ENCODE peak calls at places on chromosome 21, in six cellular contexts. U is heart left ventricle; M is fibroblast of the aortic adventitia; Z is cardiac fibroblast; G is CD8-positive, alpha-beta T cell; Q is nephron progenitor cell. R is an unnamed sample.

GRCh38 chr21:15967661-15968060 is 237.9 kb downstream of the USP25 start:
- DNase-seq in M (no peak), Z (peak; percentile 7), G (no peak), Q (no peak), U (no peak), R (no peak)

GRCh38 chr21:46639489-46640386 is 4.3 kb downstream of the PRMT2 start:
- DNase-seq in M (peak; percentile 58), Q (no peak), G (no peak), U (no peak), Z (peak; percentile 57), R (no peak)

GRCh38 chr21:43301424-43302355 is 125.2 kb downstream of the SIK1 start:
- DNase-seq in Q (no peak), U (peak; percentile 13), Z (no peak), G (no peak), M (no peak), R (no peak)

GRCh38 chr21:23480591-23481270 is 2126.6 kb downstream of the MRPL39 start:
- DNase-seq in G (no peak), M (no peak), Q (no peak), U (no peak), Z (no peak), R (no peak)

GRCh38 chr21:20882462-20883415 is 115.5 kb upstream of the NCAM2 start:
- DNase-seq in U (no peak), G (no peak), M (peak; percentile 22), Z (peak; percentile 56), Q (peak; percentile 53), R (peak; percentile 51)

GRCh38 chr21:46307625-46308024 is 16.0 kb downstream of the C21orf58 start:
- DNase-seq in U (no peak), Z (no peak), Q (no peak), G (no peak), M (no peak), R (no peak)

GRCh38 chr21:31338892-31339368 is 5.1 kb downstream of the TIAM1 start:
- DNase-seq in Z (no peak), Q (no peak), U (no peak), M (no peak), G (no peak), R (no peak)

GRCh38 chr21:26226724-26227123 is 56.2 kb upstream of the APP start:
- DNase-seq in U (no peak), Z (no peak), Q (no peak), G (no peak), M (no peak), R (no peak)

GRCh38 chr21:44802396-44803153 is 955 bp upstream of the UBE2G2 start:
- DNase-seq in M (no peak), Z (no peak), Q (peak; percentile 27), U (no peak), G (no peak), R (no peak)

GRCh38 chr21:31929548-31929947 is 56.7 kb downstream of the HUNK start:
- DNase-seq in U (no peak), Q (peak; percentile 69), G (no peak), Z (no peak), M (no peak), R (peak; percentile 39)

GRCh38 chr21:27173052-27173451 is 206.2 kb upstream of the ADAMTS5 start:
- DNase-seq in Z (no peak), M (peak; percentile 70), U (no peak), Q (no peak), G (no peak), R (no peak)

GRCh38 chr21:25457411-25457810 is 149.9 kb downstream of the MRPL39 start:
- DNase-seq in M (peak; percentile 72), Z (peak; percentile 41), G (no peak), U (no peak), Q (no peak), R (no peak)

GRCh38 chr21:26766826-26767325 is 78.3 kb downstream of the ADAMTS1 start:
- DNase-seq in Z (no peak), U (no peak), G (no peak), M (no peak), Q (no peak), R (no peak)

GRCh38 chr21:25456672-25457071 is 150.6 kb downstream of the MRPL39 start:
- DNase-seq in U (no peak), Z (peak; percentile 2), M (no peak), G (no peak), Q (no peak), R (no peak)

GRCh38 chr21:25772680-25773079 is 37.9 kb downstream of the GABPA start:
- DNase-seq in G (no peak), Q (no peak), M (no peak), Z (no peak), U (no peak), R (no peak)

GRCh38 chr21:43262427-43262826 is 93.6 kb downstream of the CRYAA start:
- DNase-seq in U (peak; percentile 4), Z (peak; percentile 22), M (no peak), Q (no peak), G (no peak), R (no peak)

GRCh38 chr21:39348355-39349210 is at the start of gene HMGN1:
- DNase-seq in U (peak; percentile 89), M (peak; percentile 75), Z (peak; percentile 93), G (peak; percentile 85), Q (peak; percentile 88), R (peak; percentile 78)

GRCh38 chr21:44550807-44551206 is 498 bp downstream of the KRTAP10-2 start:
- DNase-seq in G (no peak), M (no peak), U (no peak), Z (no peak), Q (no peak), R (no peak)

GRCh38 chr21:44510508-44511218 is 29.3 kb downstream of the KRTAP10-1 start:
- DNase-seq in G (peak; percentile 89), Z (peak; percentile 41), U (peak; percentile 47), Q (peak; percentile 82), M (peak; percentile 11), R (peak; percentile 60)

GRCh38 chr21:43792406-43792805 is 3.0 kb downstream of the RRP1 start:
- DNase-seq in G (no peak), U (no peak), Q (no peak), Z (no peak), M (no peak), R (no peak)

GRCh38 chr21:27190601-27191000 is 223.7 kb upstream of the ADAMTS5 start:
- DNase-seq in U (no peak), Z (peak; percentile 30), M (peak; percentile 78), Q (no peak), G (no peak), R (no peak)

GRCh38 chr21:37717534-37717933 is 198.7 kb downstream of the KCNJ6 start:
- DNase-seq in M (no peak), Q (no peak), U (no peak), G (no peak), Z (no peak), R (no peak)

GRCh38 chr21:37658994-37659458 is 257.2 kb downstream of the KCNJ6 start:
- DNase-seq in Z (peak; percentile 67), M (peak; percentile 83), Q (no peak), G (no peak), U (no peak), R (no peak)

GRCh38 chr21:45320991-45321656 is 33.4 kb upstream of the POFUT2 start:
- DNase-seq in U (no peak), Z (no peak), G (no peak), Q (no peak), M (no peak), R (no peak)

GRCh38 chr21:31182231-31183129 is 144.2 kb upstream of the KRTAP19-8 start:
- DNase-seq in G (peak; percentile 66), U (no peak), Z (no peak), M (no peak), Q (no peak), R (no peak)

GRCh38 chr21:25528511-25528910 is 78.8 kb downstream of the MRPL39 start:
- DNase-seq in G (no peak), U (no peak), Z (no peak), M (no peak), Q (no peak), R (no peak)

GRCh38 chr21:44556879-44557278 is 1.7 kb downstream of the KRTAP10-3 start:
- DNase-seq in G (no peak), Z (no peak), Q (no peak), M (no peak), U (no peak), R (no peak)

GRCh38 chr21:38993561-38993960 is 187.8 kb downstream of the ETS2 start:
- DNase-seq in G (no peak), M (peak; percentile 98), Z (peak; percentile 96), Q (no peak), U (peak; percentile 81), R (no peak)

GRCh38 chr21:46226920-46227599 is 1.5 kb downstream of the LSS start:
- DNase-seq in M (peak; percentile 89), U (no peak), G (no peak), Q (no peak), Z (peak; percentile 79), R (no peak)

DNA sequence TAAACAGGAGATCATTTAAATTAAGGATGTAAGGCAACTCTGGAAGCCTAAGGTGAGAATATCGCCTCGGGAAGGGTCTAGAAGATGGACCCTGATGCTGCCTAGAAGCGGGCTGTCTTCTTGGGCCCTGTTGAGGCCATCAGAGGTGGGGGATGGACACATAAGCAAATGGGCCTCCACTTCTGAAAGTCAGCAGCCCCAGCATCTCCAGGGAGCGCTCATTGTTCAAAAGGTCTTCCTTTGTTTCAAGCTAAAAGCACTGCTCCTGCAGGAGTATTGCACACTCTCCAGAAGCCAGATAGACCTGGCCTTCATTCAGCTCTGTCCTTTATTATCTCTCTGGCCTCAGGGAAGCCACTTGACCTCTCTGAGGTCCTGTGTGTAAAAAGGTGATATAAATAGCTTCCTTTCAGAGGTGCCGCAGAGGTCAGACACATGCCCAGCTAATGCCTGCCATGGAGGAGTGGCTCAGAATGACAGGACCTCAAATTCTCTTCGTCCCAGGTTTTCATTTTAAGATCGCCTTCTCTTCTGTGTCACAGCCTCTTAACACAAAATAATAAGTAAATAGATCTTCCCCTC is 5.3 kb upstream of the RCAN1 start:
- DNase-seq in M (no peak), U (peak; percentile 52), Z (no peak), G (no peak), Q (no peak), R (no peak)
- TF ChIP-seq CTCF in M (no peak), U (no peak), Z (no peak), G (no peak), Q (no peak), R (no peak)

GRCh38 chr21:40466893-40467483 is 380.0 kb downstream of the DSCAM start:
- DNase-seq in Z (peak; percentile 1), G (no peak), Q (no peak), U (no peak), M (no peak), R (no peak)
- TF ChIP-seq CTCF in Z (no peak), G (no peak), Q (peak; percentile 58), U (peak; percentile 53), M (no peak), R (peak; percentile 84)

DNA sequence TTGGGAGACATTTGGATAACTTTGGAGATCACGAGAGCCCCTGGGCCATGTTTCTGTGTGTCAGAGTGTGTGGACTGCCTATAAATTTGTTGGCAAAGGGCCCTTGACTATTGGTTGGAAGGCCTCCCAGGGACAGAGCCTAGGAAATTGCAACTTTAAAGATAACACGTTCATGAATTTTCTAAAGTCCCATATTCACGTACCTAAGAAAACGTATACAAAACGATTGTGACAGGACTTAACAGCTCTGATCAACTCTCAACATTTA is 55.8 kb downstream of the DOP1B start:
- DNase-seq in U (no peak), M (no peak), Z (no peak), Q (no peak), G (no peak), R (no peak)
- TF ChIP-seq CTCF in U (no peak), M (no peak), Z (no peak), Q (no peak), G (no peak), R (no peak)

DNA sequence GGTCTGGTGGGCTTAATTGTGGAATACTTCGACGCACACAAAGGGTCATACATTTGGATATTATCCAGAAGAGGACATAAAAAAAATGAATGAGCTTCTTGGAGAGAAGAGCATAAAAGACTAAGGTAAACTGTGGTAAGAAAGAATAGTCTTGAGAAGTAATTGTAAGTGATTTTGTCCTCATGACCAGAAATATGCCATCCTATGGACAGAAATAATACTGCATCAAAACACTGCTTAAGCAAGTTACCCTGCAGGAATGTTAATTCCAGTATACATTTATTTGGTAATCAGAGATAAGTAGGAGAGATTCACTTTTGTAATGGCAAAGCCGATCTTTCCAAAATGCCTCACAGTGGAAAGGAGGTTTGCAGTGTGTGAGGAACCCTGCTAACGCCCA is 111.9 kb downstream of the NRIP1 start:
- DNase-seq in U (no peak), M (no peak), G (no peak), Z (peak; percentile 16), Q (no peak), R (no peak)
- TF ChIP-seq CTCF in U (no peak), M (no peak), G (no peak), Z (no peak), Q (no peak), R (no peak)

R was measured in neural crest cell.